ENCODE peak calls at places on chromosomes 13 and 19, in eight cellular contexts. A, M, F, S, R, N, P and B are unnamed samples. For H3K9me3, the result is how much of the 10 kb centered on the place peaks cover.

GRCh38 chr19:14599548-14600147 is 16.8 kb downstream of the CLEC17A start:
- DNase-seq in A (no peak), M (no peak), F (no peak), S (no peak), R (no peak), N (no peak), P (no peak), B (no peak)

GRCh38 chr19:11570039-11570462 is 7.4 kb downstream of the ACP5 start:
- DNase-seq in A (no peak), M (no peak), F (no peak), S (no peak), R (no peak), N (no peak), P (no peak), B (no peak)

GRCh38 chr13:46121597-46122163 is 16.8 kb upstream of the CPB2 start:
- DNase-seq in A (no peak), M (no peak), F (no peak), S (no peak), R (no peak), N (no peak), P (no peak), B (no peak)

GRCh38 chr13:39119422-39119821 is 81.2 kb downstream of the NHLRC3 start:
- DNase-seq in A (no peak), M (no peak), F (no peak), S (no peak), R (no peak), N (no peak), P (no peak), B (no peak)

GRCh38 chr13:33490461-33491327 is 205.1 kb upstream of the STARD13 start:
- DNase-seq in A (no peak), M (no peak), F (no peak), S (peak), R (no peak), N (no peak), P (peak), B (no peak)

GRCh38 chr13:26007774-26008173 is 44.0 kb downstream of the SHISA2 start:
- DNase-seq in A (no peak), M (no peak), F (no peak), S (no peak), R (no peak), N (no peak), P (no peak), B (no peak)

GRCh38 chr13:40502236-40502635 is 164.2 kb downstream of the FOXO1 start:
- DNase-seq in A (no peak), M (no peak), F (no peak), S (peak), R (no peak), N (no peak), P (no peak), B (no peak)

GRCh38 chr13:64234255-64234654 is 2818.6 kb upstream of the PCDH20 start:
- DNase-seq in A (no peak), M (no peak), F (no peak), S (no peak), R (peak), N (no peak), P (no peak), B (no peak)

GRCh38 chr19:3201072-3201700 is 15.5 kb downstream of the NCLN start:
- DNase-seq in A (no peak), M (no peak), F (no peak), S (no peak), R (no peak), N (no peak), P (no peak), B (no peak)

GRCh38 chr13:45162194-45162593 is 38.7 kb downstream of the KCTD4 start:
- DNase-seq in A (no peak), M (no peak), F (no peak), S (no peak), R (no peak), N (no peak), P (no peak), B (no peak)

GRCh38 chr13:76038920-76039716 is 403.0 kb downstream of the LMO7 start:
- DNase-seq in A (no peak), M (no peak), F (no peak), S (no peak), R (no peak), N (no peak), P (no peak), B (no peak)

GRCh38 chr19:752652-753517 is 2.0 kb downstream of the MISP start:
- DNase-seq in A (peak), M (no peak), F (peak), S (peak), R (peak), N (peak), P (no peak), B (no peak)

GRCh38 chr19:6925801-6926751 is 38.7 kb downstream of the ADGRE1 start:
- DNase-seq in A (no peak), M (no peak), F (no peak), S (no peak), R (peak), N (no peak), P (no peak), B (no peak)

GRCh38 chr19:4649392-4650094 is 10.2 kb downstream of the TNFAIP8L1 start:
- DNase-seq in A (no peak), M (no peak), F (no peak), S (no peak), R (no peak), N (no peak), P (no peak), B (no peak)

GRCh38 chr13:105611424-105611823 is 924.0 kb downstream of the EFNB2 start:
- DNase-seq in A (no peak), M (no peak), F (no peak), S (no peak), R (no peak), N (no peak), P (no peak), B (no peak)

GRCh38 chr13:36872621-36873020 is 47.4 kb downstream of the SMAD9 start:
- DNase-seq in A (no peak), M (no peak), F (no peak), S (no peak), R (no peak), N (no peak), P (no peak), B (no peak)

GRCh38 chr19:18292810-18293641 is 11.6 kb upstream of the JUND start:
- DNase-seq in A (peak), M (peak), F (peak), S (peak), R (no peak), N (peak), P (peak), B (no peak)

GRCh38 chr13:113355621-113356020 is 8.3 kb downstream of the GRTP1 start:
- DNase-seq in A (peak), M (no peak), F (no peak), S (no peak), R (no peak), N (no peak), P (no peak), B (no peak)

GRCh38 chr13:27007166-27007565 is 164.4 kb downstream of the USP12 start:
- DNase-seq in A (no peak), M (no peak), F (peak), S (no peak), R (no peak), N (no peak), P (no peak), B (no peak)

GRCh38 chr19:50705422-50706019 is 14.1 kb downstream of the SHANK1 start:
- DNase-seq in A (no peak), M (peak), F (no peak), S (no peak), R (peak), N (no peak), P (no peak), B (no peak)

GRCh38 chr13:64855506-64855905 is 2374.6 kb downstream of the PCDH9 start:
- DNase-seq in A (no peak), M (no peak), F (no peak), S (no peak), R (no peak), N (no peak), P (no peak), B (no peak)

GRCh38 chr13:69946443-69946955 is 161.1 kb upstream of the ATXN8OS start:
- DNase-seq in A (no peak), M (no peak), F (no peak), S (no peak), R (no peak), N (no peak), P (no peak), B (no peak)

GRCh38 chr19:51064534-51065220 is at the start of gene KLK13:
- DNase-seq in A (no peak), M (no peak), F (no peak), S (no peak), R (no peak), N (peak), P (peak), B (no peak)

GRCh38 chr19:49932041-49932451 is 2.7 kb upstream of the NUP62 start:
- DNase-seq in A (no peak), M (no peak), F (no peak), S (no peak), R (no peak), N (no peak), P (no peak), B (no peak)

GRCh38 chr13:23899555-23899954 is 2.3 kb upstream of the C1QTNF9B start:
- DNase-seq in A (no peak), M (no peak), F (no peak), S (no peak), R (peak), N (no peak), P (peak), B (no peak)

GRCh38 chr13:110455941-110456340 is 105.6 kb downstream of the RAB20 start:
- DNase-seq in A (peak), M (peak), F (peak), S (peak), R (peak), N (peak), P (peak), B (peak)

GRCh38 chr19:1806184-1807029 is 5.7 kb downstream of the ATP8B3 start:
- DNase-seq in A (no peak), M (no peak), F (no peak), S (no peak), R (no peak), N (no peak), P (no peak), B (no peak)

GRCh38 chr19:10961073-10961762 is 388 bp downstream of the SMARCA4 start:
- DNase-seq in A (no peak), M (no peak), F (peak), S (no peak), R (peak), N (peak), P (peak), B (no peak)

GRCh38 chr19:4386038-4386782 is 14.1 kb downstream of the SH3GL1 start:
- DNase-seq in A (no peak), M (no peak), F (no peak), S (no peak), R (no peak), N (no peak), P (no peak), B (no peak)

GRCh38 chr13:108365255-108365654 is 95.7 kb downstream of the TNFSF13B start:
- DNase-seq in A (no peak), M (no peak), F (no peak), S (no peak), R (no peak), N (no peak), P (no peak), B (no peak)

GRCh38 chr13:22127277-22128143 is 456.6 kb downstream of the FGF9 start:
- DNase-seq in A (no peak), M (no peak), F (no peak), S (no peak), R (no peak), N (no peak), P (no peak), B (no peak)

GRCh38 chr19:5806905-5807304 is 2.0 kb downstream of the NRTN start:
- DNase-seq in A (no peak), M (no peak), F (no peak), S (no peak), R (no peak), N (no peak), P (no peak), B (no peak)

GRCh38 chr13:87656311-87656710 is 14.9 kb upstream of the SLITRK5 start:
- DNase-seq in A (no peak), M (no peak), F (no peak), S (no peak), R (no peak), N (no peak), P (no peak), B (no peak)

GRCh38 chr19:1139126-1139525 is 34.9 kb downstream of the SBNO2 start:
- DNase-seq in A (no peak), M (no peak), F (no peak), S (no peak), R (no peak), N (no peak), P (no peak), B (no peak)

GRCh38 chr13:62207388-62207787 is 791.7 kb upstream of the PCDH20 start:
- DNase-seq in A (no peak), M (no peak), F (no peak), S (no peak), R (no peak), N (no peak), P (no peak), B (no peak)

GRCh38 chr19:18435848-18436631 is 1.9 kb downstream of the ISYNA1 start:
- DNase-seq in A (no peak), M (no peak), F (no peak), S (no peak), R (no peak), N (no peak), P (no peak), B (no peak)

GRCh38 chr19:12782424-12783225 is 7.3 kb upstream of the HOOK2 start:
- DNase-seq in A (peak), M (peak), F (peak), S (peak), R (peak), N (peak), P (peak), B (peak)

GRCh38 chr19:54707932-54708331 is 16.3 kb upstream of the KIR3DL3 start:
- DNase-seq in A (no peak), M (no peak), F (peak), S (peak), R (no peak), N (no peak), P (no peak), B (no peak)
- H3K9me3 ChIP-seq in A (under half), M (under half), F (under half), S (under half), R (under half), N (under half), P (under half), B (under half)

GRCh38 chr19:44010468-44010867 is 7.7 kb downstream of the ZNF230 start:
- DNase-seq in A (no peak), M (no peak), F (no peak), S (no peak), R (no peak), N (no peak), P (no peak), B (no peak)
- H3K9me3 ChIP-seq in A (under half), M (under half), F (half or more), S (under half), R (under half), N (half or more), P (under half), B (under half)

DNA sequence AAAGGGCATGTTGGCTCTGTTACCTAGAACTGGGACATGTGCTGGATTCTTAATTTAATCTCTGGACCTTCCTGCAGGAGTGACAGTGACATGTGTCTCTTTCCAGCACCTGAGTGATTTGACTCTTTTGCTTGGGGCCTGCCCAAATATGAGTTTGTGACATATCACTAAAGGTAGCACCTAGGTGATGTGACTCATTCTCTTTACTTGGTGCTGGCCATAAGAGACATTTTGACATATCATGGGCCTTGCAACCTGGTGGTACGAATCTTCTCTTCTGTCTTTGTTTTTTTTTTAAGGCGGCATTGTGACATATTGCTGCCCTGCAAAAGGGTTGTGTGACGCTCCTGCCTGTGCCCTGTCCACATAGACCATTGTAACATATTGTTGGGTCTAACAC is 65.9 kb upstream of the ZNF43 start:
- DNase-seq in A (no peak), M (no peak), F (no peak), S (no peak), R (no peak), N (no peak), P (no peak), B (no peak)
- H3K9me3 ChIP-seq in A (under half), M (under half), F (under half), S (under half), R (under half), N (half or more), P (under half), B (under half)

GRCh38 chr19:56764296-56764695 is 76.2 kb downstream of the PEG3 start:
- DNase-seq in A (no peak), M (no peak), F (no peak), S (no peak), R (peak), N (no peak), P (no peak), B (no peak)

GRCh38 chr19:56765107-56765506 is 75.4 kb downstream of the PEG3 start:
- DNase-seq in A (no peak), M (no peak), F (peak), S (peak), R (no peak), N (peak), P (peak), B (no peak)

GRCh38 chr19:56760842-56761241 is 79.7 kb downstream of the PEG3 start:
- DNase-seq in A (no peak), M (no peak), F (no peak), S (no peak), R (no peak), N (no peak), P (no peak), B (no peak)

GRCh38 chr19:56759531-56759930 is 81.0 kb downstream of the PEG3 start:
- DNase-seq in A (no peak), M (no peak), F (no peak), S (no peak), R (no peak), N (no peak), P (no peak), B (no peak)
- H3K9me3 ChIP-seq in A (under half), M (under half), F (under half), S (under half), R (under half), N (half or more), P (under half), B (under half)

DNA sequence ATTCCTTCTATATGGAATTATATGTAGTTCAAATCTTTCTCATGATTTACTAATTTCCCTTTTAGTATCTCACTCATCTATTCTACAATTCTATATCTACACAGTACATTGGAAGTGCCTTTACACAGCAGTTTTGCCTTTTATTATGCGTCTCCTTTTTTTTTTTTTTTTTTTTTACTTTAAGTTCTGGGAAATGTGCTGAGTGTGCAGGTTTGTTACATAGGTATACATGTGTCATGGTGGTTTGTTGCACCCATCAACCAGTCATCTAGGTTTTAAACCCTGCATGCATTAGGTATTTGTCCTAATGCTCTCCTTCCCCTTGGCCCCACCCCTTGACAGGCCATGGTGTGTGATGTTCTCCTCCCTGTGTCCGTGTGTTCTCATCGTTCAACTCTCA is 1150.1 kb upstream of the PRR20A start:
- DNase-seq in A (no peak), M (no peak), F (no peak), S (no peak), R (no peak), N (no peak), P (no peak), B (no peak)
- H3K9me3 ChIP-seq in A (under half), M (under half), F (under half), S (under half), R (under half), N (under half), P (under half), B (under half)

GRCh38 chr13:99433543-99434075 is 67.7 kb upstream of the TM9SF2 start:
- DNase-seq in A (no peak), M (peak), F (no peak), S (no peak), R (no peak), N (no peak), P (no peak), B (no peak)
- H3K9me3 ChIP-seq in A (under half), M (under half), F (under half), S (under half), R (under half), N (under half), P (under half), B (under half)

GRCh38 chr19:57778358-57778757 is 8.9 kb downstream of the ZNF586 start:
- DNase-seq in A (no peak), M (no peak), F (no peak), S (no peak), R (no peak), N (no peak), P (no peak), B (no peak)
- H3K9me3 ChIP-seq in A (under half), M (half or more), F (half or more), S (under half), R (half or more), N (half or more), P (under half), B (half or more)

DNA sequence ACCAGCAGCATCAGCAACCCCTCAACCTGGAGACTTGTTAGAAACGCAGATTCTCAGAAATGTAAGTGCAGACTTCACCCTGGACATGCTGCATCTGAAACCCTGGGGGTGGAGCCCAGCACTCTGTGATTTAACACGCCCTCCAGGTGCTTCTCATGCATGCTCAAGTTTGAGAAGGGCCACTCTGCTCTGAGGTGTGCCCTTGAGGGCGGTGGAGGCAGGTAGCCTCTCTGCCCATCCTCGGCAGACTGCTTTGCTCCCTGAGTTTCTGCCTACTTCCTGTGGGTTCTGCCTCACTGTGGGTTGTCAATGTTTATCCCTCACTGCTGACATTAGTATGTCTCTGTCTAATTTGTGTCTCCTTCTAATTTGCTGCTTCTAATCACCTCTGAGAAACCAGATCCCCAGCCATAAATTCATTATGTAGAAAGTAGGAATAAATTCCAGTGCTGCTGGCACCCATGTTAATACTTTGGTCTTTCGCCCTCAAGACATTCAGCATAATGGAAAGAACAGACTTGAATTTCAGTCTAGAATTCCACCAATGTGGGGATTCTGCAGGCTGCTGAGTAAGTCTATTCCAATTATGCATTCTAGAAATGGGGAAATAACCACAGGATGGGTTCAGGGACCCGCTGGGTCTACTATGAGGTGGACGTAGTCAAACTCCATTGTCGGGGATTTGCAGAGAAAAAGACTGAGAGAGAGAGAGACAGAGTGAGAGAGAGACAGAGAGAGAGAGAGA is 51.3 kb upstream of the CYSLTR2 start:
- DNase-seq in A (no peak), M (no peak), F (no peak), S (no peak), R (no peak), N (no peak), P (no peak), B (no peak)
- H3K9me3 ChIP-seq in A (under half), M (under half), F (under half), S (under half), R (under half), N (under half), P (under half), B (under half)